ENCODE peak calls at places on chromosomes 2 and 18, in six cellular contexts. T is left lung, W is A549, K is iPS DF 6.9, Q is sigmoid colon, L is right atrium auricular region. R is an unnamed sample. For H3K9me3 and H3K4me1, the result is how much of the 10 kb centered on the place peaks cover.

GRCh38 chr2:71576541-71576940 is 123.2 kb downstream of the DYSF start:
- DNase-seq in T (no peak), W (no peak), K (no peak), Q (peak), L (peak), R (no peak)

GRCh38 chr2:125696573-125696972 is 959.4 kb upstream of the GYPC start:
- DNase-seq in T (no peak), W (peak), K (no peak), Q (no peak), L (no peak), R (no peak)

GRCh38 chr2:26399781-26400376 is 1.8 kb upstream of the DRC1 start:
- DNase-seq in T (no peak), W (no peak), K (no peak), Q (no peak), L (no peak), R (no peak)

GRCh38 chr2:119475225-119475856 is 43.7 kb downstream of the TMEM37 start:
- DNase-seq in T (no peak), W (no peak), K (no peak), Q (peak), L (no peak), R (no peak)

GRCh38 chr2:239193426-239193825 is 207.4 kb downstream of the HDAC4 start:
- DNase-seq in T (peak), W (no peak), K (no peak), Q (peak), L (no peak), R (peak)

GRCh38 chr2:203718087-203718486 is 11.6 kb downstream of the CD28 start:
- DNase-seq in T (no peak), W (no peak), K (no peak), Q (no peak), L (no peak), R (no peak)

GRCh38 chr2:19738707-19739106 is 163.1 kb downstream of the TTC32 start:
- DNase-seq in T (no peak), W (no peak), K (no peak), Q (peak), L (peak), R (peak)

GRCh38 chr2:103448416-103448815 is 686.6 kb downstream of the TMEM182 start:
- DNase-seq in T (no peak), W (no peak), K (no peak), Q (no peak), L (no peak), R (no peak)

GRCh38 chr2:227472265-227473018 is 486 bp downstream of the AGFG1 start:
- DNase-seq in T (peak), W (no peak), K (no peak), Q (peak), L (no peak), R (peak)

GRCh38 chr2:11187083-11187619 is 31.9 kb downstream of the SLC66A3 start:
- DNase-seq in T (no peak), W (peak), K (no peak), Q (no peak), L (no peak), R (no peak)

GRCh38 chr2:215773728-215774127 is 239.6 kb downstream of the MREG start:
- DNase-seq in T (peak), W (peak), K (no peak), Q (no peak), L (no peak), R (peak)

GRCh38 chr2:238267884-238268680 is 20.3 kb downstream of the PER2 start:
- DNase-seq in T (no peak), W (no peak), K (no peak), Q (peak), L (no peak), R (no peak)

GRCh38 chr2:207184768-207185167 is 19.0 kb upstream of the KLF7 start:
- DNase-seq in T (no peak), W (no peak), K (no peak), Q (no peak), L (no peak), R (no peak)

GRCh38 chr2:144322379-144322778 is 197.5 kb downstream of the ZEB2 start:
- DNase-seq in T (no peak), W (no peak), K (no peak), Q (no peak), L (no peak), R (no peak)

GRCh38 chr2:176552456-176553135 is 283.4 kb downstream of the MTX2 start:
- DNase-seq in T (no peak), W (no peak), K (no peak), Q (no peak), L (no peak), R (no peak)

GRCh38 chr2:157216421-157216965 is 41.0 kb upstream of the GALNT5 start:
- DNase-seq in T (no peak), W (no peak), K (no peak), Q (no peak), L (no peak), R (no peak)

GRCh38 chr2:163604941-163605555 is 130.8 kb downstream of the FIGN start:
- DNase-seq in T (no peak), W (no peak), K (no peak), Q (no peak), L (no peak), R (no peak)

GRCh38 chr2:88136817-88137216 is 9.0 kb upstream of the FABP1 start:
- DNase-seq in T (no peak), W (no peak), K (no peak), Q (no peak), L (no peak), R (no peak)

GRCh38 chr2:129062160-129062912 is 743.7 kb upstream of the HS6ST1 start:
- DNase-seq in T (no peak), W (no peak), K (no peak), Q (no peak), L (no peak), R (no peak)

GRCh38 chr2:150880986-150881385 is 380.7 kb downstream of the RBM43 start:
- DNase-seq in T (no peak), W (no peak), K (no peak), Q (no peak), L (no peak), R (no peak)

GRCh38 chr2:392921-393270 is 105.0 kb upstream of the ALKAL2 start:
- DNase-seq in T (no peak), W (no peak), K (no peak), Q (no peak), L (no peak), R (no peak)
- H3K9me3 ChIP-seq in T (under half), W (under half), K (under half), Q (under half), L (under half), R (under half)

GRCh38 chr18:2091937-2092336 is 479.4 kb downstream of the METTL4 start:
- DNase-seq in T (no peak), W (no peak), K (no peak), Q (no peak), L (no peak), R (no peak)
- H3K4me1 ChIP-seq in T (under half), W (under half), K (under half), Q (under half), L (under half), R (under half)

GRCh38 chr2:73895473-73895872 is 2.7 kb downstream of the ACTG2 start:
- DNase-seq in T (no peak), W (no peak), K (no peak), Q (no peak), L (no peak), R (no peak)

GRCh38 chr2:73894475-73894850 is 1.7 kb downstream of the ACTG2 start:
- DNase-seq in T (no peak), W (no peak), K (no peak), Q (no peak), L (no peak), R (no peak)

GRCh38 chr2:73892631-73893329 is at the start of gene ACTG2:
- DNase-seq in T (no peak), W (no peak), K (no peak), Q (peak), L (no peak), R (no peak)

GRCh38 chr2:73894877-73895276 is 2.1 kb downstream of the ACTG2 start:
- DNase-seq in T (no peak), W (no peak), K (no peak), Q (peak), L (no peak), R (no peak)

DNA sequence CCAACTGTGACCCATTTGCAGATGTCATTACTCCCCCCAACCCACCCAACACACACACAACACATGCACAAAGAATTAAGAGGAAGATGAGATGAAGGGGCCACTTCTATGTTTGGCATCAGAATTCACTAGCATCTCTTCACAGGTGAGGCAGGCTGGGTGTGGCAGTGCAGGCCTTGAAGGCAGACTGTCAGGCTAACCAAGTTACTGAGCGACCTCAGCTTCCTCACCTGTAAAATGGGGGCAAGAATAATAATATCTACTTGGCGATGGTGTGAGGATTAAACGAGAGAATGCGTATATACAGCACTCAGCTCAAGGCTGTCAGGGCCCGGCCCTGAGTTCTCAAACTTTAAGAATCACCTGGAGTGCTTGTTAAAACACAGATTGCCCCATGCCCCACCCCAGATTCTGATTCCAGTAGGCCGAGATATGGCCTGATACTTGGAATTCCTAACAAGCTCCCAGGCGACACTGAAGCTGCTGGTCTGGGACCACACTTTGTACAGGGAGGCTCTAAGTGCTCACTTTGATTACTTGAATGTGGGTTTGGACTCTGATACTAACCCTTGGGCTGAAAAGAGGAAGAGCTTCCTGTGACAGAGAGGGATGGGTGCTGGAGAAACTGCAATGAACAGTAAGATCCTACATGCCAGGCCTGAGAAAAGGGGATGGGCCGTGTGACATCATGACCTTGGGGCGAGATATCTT is 1.1 kb downstream of the ACTG2 start:
- DNase-seq in T (no peak), W (no peak), K (no peak), Q (peak), L (no peak), R (no peak)
- H3K4me3 ChIP-seq in T (no peak), W (no peak), K (no peak), Q (peak), L (no peak), R (no peak)

GRCh38 chr2:196131384-196131861 is 40.0 kb downstream of the STK17B start:
- DNase-seq in T (no peak), W (peak), K (peak), Q (no peak), L (no peak), R (no peak)
- H3K9me3 ChIP-seq in T (under half), W (under half), K (under half), Q (under half), L (under half), R (under half)

GRCh38 chr2:85213893-85214512 is 80.8 kb downstream of the TCF7L1 start:
- DNase-seq in T (no peak), W (no peak), K (no peak), Q (no peak), L (no peak), R (no peak)
- H3K4me1 ChIP-seq in T (under half), W (under half), K (under half), Q (under half), L (under half), R (under half)

GRCh38 chr18:11851156-11852047 is at the start of gene CHMP1B:
- DNase-seq in T (peak), W (peak), K (peak), Q (peak), L (peak), R (peak)
- H3K4me3 ChIP-seq in T (peak), W (peak), K (peak), Q (peak), L (peak), R (peak)

GRCh38 chr2:196123679-196124373 is 47.6 kb downstream of the STK17B start:
- DNase-seq in T (no peak), W (no peak), K (no peak), Q (no peak), L (no peak), R (no peak)

GRCh38 chr2:196130039-196130825 is 41.1 kb downstream of the STK17B start:
- DNase-seq in T (no peak), W (no peak), K (no peak), Q (no peak), L (no peak), R (no peak)

GRCh38 chr2:196125596-196125995 is 45.8 kb downstream of the STK17B start:
- DNase-seq in T (no peak), W (no peak), K (no peak), Q (no peak), L (no peak), R (no peak)

GRCh38 chr2:196131949-196132925 is 39.1 kb downstream of the STK17B start:
- DNase-seq in T (no peak), W (no peak), K (no peak), Q (no peak), L (no peak), R (no peak)

GRCh38 chr2:196128749-196129148 is 42.6 kb downstream of the STK17B start:
- DNase-seq in T (no peak), W (no peak), K (no peak), Q (no peak), L (no peak), R (no peak)
- H3K9me3 ChIP-seq in T (under half), W (under half), K (under half), Q (under half), L (under half), R (under half)

GRCh38 chr2:181310967-181311366 is 146.2 kb upstream of the ITGA4 start:
- DNase-seq in T (no peak), W (no peak), K (no peak), Q (no peak), L (no peak), R (no peak)

GRCh38 chr2:181313845-181314244 is 143.3 kb upstream of the ITGA4 start:
- DNase-seq in T (no peak), W (no peak), K (no peak), Q (no peak), L (no peak), R (no peak)

GRCh38 chr2:181312515-181312927 is 144.7 kb upstream of the ITGA4 start:
- DNase-seq in T (no peak), W (no peak), K (no peak), Q (no peak), L (no peak), R (no peak)

GRCh38 chr2:181309576-181309975 is 147.6 kb upstream of the ITGA4 start:
- DNase-seq in T (no peak), W (no peak), K (no peak), Q (no peak), L (no peak), R (no peak)

DNA sequence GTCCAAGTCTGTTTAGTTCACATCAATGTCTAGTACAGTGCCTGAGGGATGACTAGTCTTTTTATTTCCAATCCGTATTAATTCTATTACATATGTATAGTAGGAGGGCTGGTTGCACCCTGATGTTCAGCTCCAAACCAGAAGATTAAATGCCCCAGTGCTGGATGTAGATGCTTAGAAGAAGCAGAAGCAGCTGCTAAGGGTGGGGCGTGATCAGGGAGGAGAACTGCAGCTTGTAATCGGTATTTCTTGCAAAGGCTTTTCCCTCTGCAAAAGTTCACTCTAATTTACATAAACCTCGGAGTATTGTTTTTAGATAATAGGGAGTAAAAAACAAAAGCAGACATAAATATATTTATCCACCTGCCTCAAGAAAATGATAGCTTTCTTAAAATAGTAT is 145.3 kb upstream of the ITGA4 start:
- DNase-seq in T (no peak), W (no peak), K (no peak), Q (no peak), L (no peak), R (no peak)
- H3K4me1 ChIP-seq in T (under half), W (under half), K (under half), Q (under half), L (under half), R (under half)

GRCh38 chr2:201808070-201808469 is 1.7 kb downstream of the CDK15 start:
- DNase-seq in T (no peak), W (no peak), K (no peak), Q (no peak), L (no peak), R (no peak)
- H3K4me3 ChIP-seq in T (no peak), W (no peak), K (no peak), Q (no peak), L (no peak), R (no peak)

DNA sequence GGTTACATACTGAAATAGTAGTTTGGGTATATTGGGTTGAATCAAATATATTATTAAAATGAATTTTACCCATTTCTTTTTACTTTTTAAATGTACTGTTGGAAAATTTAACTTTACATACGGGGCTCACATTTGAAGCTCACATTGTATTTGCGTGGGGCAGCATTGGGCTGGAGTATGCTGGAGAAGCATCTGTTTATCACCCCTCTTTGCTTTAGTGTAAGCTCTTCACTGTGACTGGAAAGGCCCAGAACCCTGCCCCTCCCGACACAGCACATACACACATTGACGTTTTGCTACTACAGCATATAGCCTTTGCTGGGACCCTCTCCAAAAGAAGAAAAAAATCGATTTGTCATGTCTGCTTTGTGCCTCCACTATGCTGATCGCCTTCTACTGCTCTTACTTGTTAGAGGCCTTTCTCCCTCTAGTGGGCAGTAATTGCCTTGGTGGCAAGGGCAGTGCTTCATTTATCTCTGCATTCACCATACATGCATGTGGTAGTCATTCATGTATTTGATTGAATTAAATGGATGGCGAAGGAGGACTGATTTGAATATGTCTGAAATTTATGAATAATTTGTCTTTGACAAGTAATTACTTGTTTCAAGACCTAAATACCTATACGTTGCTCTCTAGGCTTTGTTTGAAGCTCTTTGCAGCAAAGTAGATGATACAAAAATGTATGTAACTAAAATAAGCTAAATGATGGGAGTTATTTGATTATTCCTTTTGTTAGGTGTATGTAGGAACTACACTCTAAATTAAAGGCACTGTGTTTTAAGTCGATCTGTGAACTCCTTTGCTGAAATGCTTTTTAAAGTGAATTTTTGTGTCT is 37.4 kb downstream of the VAPA start:
- DNase-seq in T (no peak), W (peak), K (peak), Q (no peak), L (no peak), R (no peak)
- H3K9me3 ChIP-seq in T (under half), W (under half), K (under half), Q (under half), L (under half), R (under half)

R was measured in gastrocnemius medialis.